ENCODE peak calls at places on chromosomes 1 and 21, in nine cellular contexts. V is breast epithelium; B is GM23338; I is left cardiac atrium; N is foreskin fibroblast; P is hepatic stellate cell; W is stimulated activated CD4-positive, alpha-beta T cell treated with anti-CD3 and anti-CD28 coated beads, TNF-alpha, amount 100 ng/mL, for 4 hours; X is activated T-cell treated with anti-CD3 and anti-CD28 coated beads for 24 hours; S is endothelial cell. C is an unnamed sample.

GRCh38 chr1:52472384-52472783 is 68.0 kb downstream of the PRPF38A start:
- DNase-seq in V (no peak), B (no peak), I (no peak), N (no peak), P (no peak), W (no peak), X (no peak), S (no peak), C (no peak)

GRCh38 chr1:218350909-218351616 is 5.9 kb downstream of the TGFB2 start:
- DNase-seq in V (no peak), B (no peak), I (no peak), N (peak; percentile 14), P (no peak), W (no peak), X (no peak), S (no peak), C (peak; percentile 93)

GRCh38 chr1:53350853-53351767 is 23.2 kb upstream of the LRP8 start:
- DNase-seq in V (no peak), B (peak; percentile 29), I (no peak), N (no peak), P (no peak), W (no peak), X (no peak), S (no peak), C (no peak)

GRCh38 chr1:55472784-55473183 is 257.6 kb upstream of the USP24 start:
- DNase-seq in V (peak; percentile 44), B (no peak), I (no peak), N (no peak), P (no peak), W (no peak), X (no peak), S (no peak), C (no peak)

GRCh38 chr1:9612162-9612845 is 23.6 kb downstream of the TMEM201 start:
- DNase-seq in V (no peak), B (no peak), I (no peak), N (no peak), P (no peak), W (no peak), X (no peak), S (no peak), C (no peak)

GRCh38 chr21:44085491-44086321 is 21.5 kb upstream of the PWP2 start:
- DNase-seq in V (peak; percentile 38), B (no peak), I (no peak), N (no peak), P (no peak), W (no peak), X (no peak), S (no peak), C (peak; percentile 94)

GRCh38 chr1:201224671-201225400 is 34.2 kb downstream of the IGFN1 start:
- DNase-seq in V (no peak), B (no peak), I (no peak), N (peak; percentile 5), P (no peak), W (no peak), X (no peak), S (no peak), C (no peak)

GRCh38 chr1:51265618-51266017 is 29.5 kb downstream of the RNF11 start:
- DNase-seq in V (no peak), B (no peak), I (no peak), N (no peak), P (no peak), W (no peak), X (no peak), S (no peak), C (no peak)

GRCh38 chr1:8016244-8017241 is 9.6 kb downstream of the ERRFI1 start:
- DNase-seq in V (no peak), B (no peak), I (no peak), N (no peak), P (no peak), W (no peak), X (no peak), S (no peak), C (no peak)